ENCODE peak calls at places on chromosomes 16 and 17, in eight cellular contexts. N is NCI-H510A treated with DMSO at 0.1 percent for 48 hours, E is H54, L is NCI-H1436, B is D721Med, K is anterior cingulate cortex, Q is foreskin fibroblast, W is MV-4-11. M is an unnamed sample.

GRCh38 chr17:4519361-4519788 is 20.7 kb downstream of the SPNS2 start:
- DNase-seq in N (no peak), E (no peak), L (no peak), B (no peak), K (no peak), Q (no peak), W (no peak), M (peak)

GRCh38 chr17:75652934-75653549 is 13.9 kb downstream of the RECQL5 start:
- DNase-seq in N (peak), E (no peak), L (peak), B (no peak), K (no peak), Q (no peak), W (peak), M (no peak)

GRCh38 chr16:56011808-56012478 is 136.8 kb upstream of the CES5A start:
- DNase-seq in N (no peak), E (no peak), L (no peak), B (no peak), K (no peak), Q (no peak), W (no peak), M (no peak)

GRCh38 chr16:16062023-16062932 is 112.9 kb downstream of the ABCC1 start:
- DNase-seq in N (no peak), E (no peak), L (no peak), B (no peak), K (no peak), Q (no peak), W (peak), M (no peak)

GRCh38 chr16:69827527-69827926 is 65.4 kb downstream of the WWP2 start:
- DNase-seq in N (no peak), E (no peak), L (no peak), B (no peak), K (no peak), Q (no peak), W (no peak), M (no peak)

GRCh38 chr17:55492951-55493350 is 18.3 kb downstream of the SMIM36 start:
- DNase-seq in N (no peak), E (no peak), L (no peak), B (no peak), K (no peak), Q (no peak), W (no peak), M (no peak)

GRCh38 chr17:79011451-79012147 is 2.0 kb upstream of the CANT1 start:
- DNase-seq in N (no peak), E (no peak), L (no peak), B (no peak), K (no peak), Q (peak), W (no peak), M (no peak)

GRCh38 chr17:64110436-64111152 is 19.4 kb downstream of the ERN1 start:
- DNase-seq in N (no peak), E (no peak), L (no peak), B (no peak), K (no peak), Q (no peak), W (no peak), M (no peak)

GRCh38 chr17:13601317-13601775 is 383 bp downstream of the HS3ST3A1 start:
- DNase-seq in N (no peak), E (no peak), L (no peak), B (no peak), K (no peak), Q (no peak), W (no peak), M (no peak)

GRCh38 chr16:68275611-68276191 is 11.4 kb downstream of the SLC7A6 start:
- DNase-seq in N (peak), E (no peak), L (no peak), B (no peak), K (no peak), Q (no peak), W (peak), M (no peak)

GRCh38 chr17:5139454-5139725 is 23.6 kb downstream of the USP6 start:
- DNase-seq in N (no peak), E (no peak), L (no peak), B (no peak), K (no peak), Q (no peak), W (no peak), M (no peak)

GRCh38 chr16:69796285-69797118 is 34.4 kb downstream of the WWP2 start:
- DNase-seq in N (peak), E (peak), L (peak), B (peak), K (no peak), Q (peak), W (peak), M (peak)

GRCh38 chr17:29567362-29568330 is 809 bp upstream of the ABHD15 start:
- DNase-seq in N (peak), E (peak), L (peak), B (no peak), K (no peak), Q (peak), W (peak), M (peak)

GRCh38 chr17:78828470-78829185 is 12.0 kb downstream of the USP36 start:
- DNase-seq in N (no peak), E (peak), L (no peak), B (no peak), K (no peak), Q (peak), W (peak), M (no peak)

GRCh38 chr16:30472328-30472942 is at the start of gene ITGAL:
- DNase-seq in N (no peak), E (no peak), L (no peak), B (no peak), K (no peak), Q (no peak), W (peak), M (peak)

GRCh38 chr16:68992521-68992920 is 112.9 kb upstream of the HAS3 start:
- DNase-seq in N (no peak), E (no peak), L (no peak), B (no peak), K (no peak), Q (peak), W (no peak), M (no peak)

GRCh38 chr16:85245307-85246172 is 133.3 kb upstream of the CIBAR2 start:
- DNase-seq in N (no peak), E (peak), L (peak), B (no peak), K (peak), Q (peak), W (peak), M (peak)

GRCh38 chr17:28188841-28189263 is 130.1 kb upstream of the TMEM97 start:
- DNase-seq in N (no peak), E (no peak), L (no peak), B (no peak), K (no peak), Q (peak), W (no peak), M (no peak)

GRCh38 chr17:18102640-18103039 is 5.9 kb upstream of the MYO15A start:
- DNase-seq in N (no peak), E (no peak), L (no peak), B (no peak), K (no peak), Q (no peak), W (peak), M (no peak)

GRCh38 chr16:66326995-66327513 is 39.4 kb upstream of the CDH5 start:
- DNase-seq in N (peak), E (no peak), L (peak), B (no peak), K (peak), Q (no peak), W (no peak), M (peak)

GRCh38 chr17:45115015-45115625 is 17.2 kb downstream of the PLCD3 start:
- DNase-seq in N (no peak), E (no peak), L (no peak), B (no peak), K (no peak), Q (no peak), W (no peak), M (no peak)

GRCh38 chr17:49851387-49852291 is 3.8 kb upstream of the TAC4 start:
- DNase-seq in N (no peak), E (peak), L (peak), B (peak), K (no peak), Q (peak), W (peak), M (peak)

GRCh38 chr17:57532556-57532955 is 212.5 kb downstream of the CCDC182 start:
- DNase-seq in N (no peak), E (no peak), L (no peak), B (no peak), K (no peak), Q (no peak), W (no peak), M (no peak)

GRCh38 chr17:39080416-39081179 is 70.8 kb downstream of the PLXDC1 start:
- DNase-seq in N (no peak), E (no peak), L (no peak), B (no peak), K (no peak), Q (peak), W (no peak), M (no peak)

GRCh38 chr17:57541472-57542394 is 203.4 kb downstream of the CCDC182 start:
- DNase-seq in N (no peak), E (peak), L (no peak), B (no peak), K (no peak), Q (no peak), W (peak), M (peak)

GRCh38 chr16:2762711-2763110 is 10.3 kb downstream of the SRRM2 start:
- DNase-seq in N (no peak), E (no peak), L (no peak), B (no peak), K (no peak), Q (no peak), W (no peak), M (no peak)

GRCh38 chr17:45313419-45313771 is 3.4 kb downstream of the MAP3K14 start:
- DNase-seq in N (no peak), E (no peak), L (no peak), B (no peak), K (no peak), Q (no peak), W (no peak), M (no peak)

GRCh38 chr17:77995146-77995852 is 36.8 kb downstream of the TNRC6C start:
- DNase-seq in N (no peak), E (no peak), L (no peak), B (no peak), K (no peak), Q (peak), W (no peak), M (peak)

GRCh38 chr17:48678141-48678971 is 44.0 kb downstream of the PRAC1 start:
- DNase-seq in N (peak), E (peak), L (peak), B (no peak), K (peak), Q (peak), W (peak), M (peak)

GRCh38 chr16:73037331-73037745 is 10.6 kb downstream of the ZFHX3 start:
- DNase-seq in N (peak), E (no peak), L (no peak), B (no peak), K (no peak), Q (no peak), W (no peak), M (no peak)

GRCh38 chr16:1743376-1744337 is 27.7 kb downstream of the NME3 start:
- DNase-seq in N (no peak), E (no peak), L (no peak), B (no peak), K (no peak), Q (no peak), W (no peak), M (no peak)

GRCh38 chr17:65163990-65164495 is 26.9 kb downstream of the RGS9 start:
- DNase-seq in N (no peak), E (peak), L (no peak), B (no peak), K (no peak), Q (peak), W (peak), M (no peak)